ENCODE peak calls at places on chromosomes 7 and 10, in nine cellular contexts. M is central memory CD8-positive, alpha-beta T cell; Q is CD8-positive, alpha-beta T cell; R is left lung; A is HS-5; U is GM18507; D is NCI-H1105 treated with DMSO at 0.1 percent for 48 hours; V is RKO; C is posterior cingulate gyrus. F is an unnamed sample.

GRCh38 chr10:124575107-124576035 is 113.7 kb downstream of the LHPP start:
- DNase-seq in M (no peak), Q (no peak), R (peak), A (no peak), U (no peak), D (no peak), V (no peak), C (no peak), F (no peak)

GRCh38 chr10:12588091-12588850 is 238.9 kb downstream of the CAMK1D start:
- DNase-seq in M (no peak), Q (peak), R (no peak), A (no peak), U (no peak), D (peak), V (no peak), C (no peak), F (no peak)

GRCh38 chr10:49614242-49615198 is 683 bp downstream of the CHAT start:
- DNase-seq in M (no peak), Q (no peak), R (peak), A (no peak), U (no peak), D (no peak), V (no peak), C (no peak), F (no peak)

GRCh38 chr10:88932539-88933256 is 19.9 kb downstream of the ACTA2 start:
- DNase-seq in M (no peak), Q (no peak), R (peak), A (peak), U (no peak), D (peak), V (peak), C (peak), F (peak)

GRCh38 chr10:3207351-3207750 is 34.8 kb upstream of the PITRM1 start:
- DNase-seq in M (no peak), Q (no peak), R (no peak), A (no peak), U (no peak), D (no peak), V (no peak), C (no peak), F (no peak)

GRCh38 chr10:74871595-74872382 is 45.4 kb downstream of the KAT6B start:
- DNase-seq in M (no peak), Q (no peak), R (no peak), A (no peak), U (peak), D (no peak), V (no peak), C (peak), F (no peak)

GRCh38 chr10:30565449-30565848 is 64.1 kb downstream of the LYZL2 start:
- DNase-seq in M (no peak), Q (no peak), R (no peak), A (no peak), U (no peak), D (no peak), V (no peak), C (no peak), F (no peak)

GRCh38 chr7:11261470-11261869 is 287.8 kb downstream of the PHF14 start:
- DNase-seq in M (no peak), Q (no peak), R (no peak), A (no peak), U (no peak), D (peak), V (no peak), C (no peak), F (no peak)

GRCh38 chr10:122795924-122796323 is 49.7 kb downstream of the CUZD1 start:
- DNase-seq in M (no peak), Q (no peak), R (no peak), A (no peak), U (no peak), D (no peak), V (no peak), C (no peak), F (no peak)

GRCh38 chr10:43901302-43901701 is 252.6 kb upstream of the ZNF32 start:
- DNase-seq in M (no peak), Q (no peak), R (no peak), A (no peak), U (no peak), D (no peak), V (peak), C (no peak), F (no peak)

GRCh38 chr10:86798030-86798429 is 41.6 kb downstream of the BMPR1A start:
- DNase-seq in M (no peak), Q (no peak), R (no peak), A (no peak), U (no peak), D (no peak), V (peak), C (no peak), F (no peak)

F was measured in AML-193.